ENCODE peak calls at places on chromosomes 13 and 19, in six cellular contexts. L is Peyer's patch; M is natural killer cell; W is gastrocnemius medialis; Q is CD4-positive, alpha-beta T cell; Y is esophagus muscularis mucosa. D is an unnamed sample.

GRCh38 chr13:52159159-52159982 is at the start of gene NEK3:
- DNase-seq in L (peak), M (peak), W (peak), Q (peak), Y (peak), D (peak)

GRCh38 chr19:9828551-9829063 is 889 bp downstream of the UBL5 start:
- DNase-seq in L (no peak), M (no peak), W (no peak), Q (no peak), Y (no peak), D (no peak)

GRCh38 chr13:99614465-99614885 is 113.2 kb downstream of the TM9SF2 start:
- DNase-seq in L (peak), M (no peak), W (no peak), Q (peak), Y (no peak), D (no peak)

GRCh38 chr19:18603255-18603957 is 3.2 kb downstream of the CRLF1 start:
- DNase-seq in L (no peak), M (no peak), W (no peak), Q (no peak), Y (no peak), D (no peak)

GRCh38 chr13:114130708-114131580 is 1.5 kb downstream of the RASA3 start:
- DNase-seq in L (peak), M (peak), W (peak), Q (peak), Y (no peak), D (no peak)

GRCh38 chr19:4208385-4209094 is 20.8 kb upstream of the EBI3 start:
- DNase-seq in L (no peak), M (no peak), W (no peak), Q (no peak), Y (no peak), D (no peak)

GRCh38 chr19:6074709-6075403 is 35.4 kb downstream of the RFX2 start:
- DNase-seq in L (no peak), M (no peak), W (no peak), Q (no peak), Y (peak), D (peak)

GRCh38 chr19:27654266-27654990 is 1558.5 kb downstream of the UQCRFS1 start:
- DNase-seq in L (no peak), M (no peak), W (no peak), Q (no peak), Y (peak), D (peak)

GRCh38 chr19:58304255-58304654 is 922 bp upstream of the ERVK3-1 start:
- DNase-seq in L (no peak), M (no peak), W (no peak), Q (no peak), Y (no peak), D (no peak)

GRCh38 chr13:94825507-94825906 is 113.2 kb upstream of the SOX21 start:
- DNase-seq in L (no peak), M (no peak), W (peak), Q (no peak), Y (no peak), D (no peak)

GRCh38 chr13:83153833-83154232 is 728.4 kb downstream of the SLITRK1 start:
- DNase-seq in L (no peak), M (no peak), W (no peak), Q (no peak), Y (no peak), D (no peak)

GRCh38 chr19:53977429-53977990 is 13.9 kb upstream of the CACNG6 start:
- DNase-seq in L (peak), M (peak), W (peak), Q (peak), Y (no peak), D (no peak)

GRCh38 chr19:18269336-18269735 is 4.9 kb downstream of the IQCN start:
- DNase-seq in L (no peak), M (no peak), W (no peak), Q (no peak), Y (no peak), D (no peak)

GRCh38 chr13:59478908-59479307 is 684.8 kb downstream of the DIAPH3 start:
- DNase-seq in L (no peak), M (no peak), W (no peak), Q (no peak), Y (no peak), D (no peak)

GRCh38 chr19:47752440-47753211 is 7.3 kb downstream of the NOP53 start:
- DNase-seq in L (no peak), M (no peak), W (no peak), Q (no peak), Y (no peak), D (no peak)

GRCh38 chr19:57583521-57584416 is at the start of gene ZIK1:
- DNase-seq in L (peak), M (peak), W (peak), Q (peak), Y (peak), D (peak)

GRCh38 chr19:28498404-28498976 is 714.5 kb downstream of the UQCRFS1 start:
- DNase-seq in L (no peak), M (no peak), W (no peak), Q (no peak), Y (no peak), D (no peak)

GRCh38 chr13:99276706-99277105 is 18.5 kb upstream of the GPR18 start:
- DNase-seq in L (no peak), M (no peak), W (no peak), Q (no peak), Y (no peak), D (no peak)

GRCh38 chr19:28456708-28457320 is 756.1 kb downstream of the UQCRFS1 start:
- DNase-seq in L (no peak), M (no peak), W (no peak), Q (no peak), Y (no peak), D (no peak)

GRCh38 chr13:109764474-109765292 is 21.7 kb downstream of the IRS2 start:
- DNase-seq in L (no peak), M (no peak), W (peak), Q (no peak), Y (peak), D (no peak)

GRCh38 chr19:10339380-10339960 is at the start of gene ICAM3:
- DNase-seq in L (peak), M (peak), W (no peak), Q (peak), Y (no peak), D (no peak)

GRCh38 chr13:42654212-42654611 is 80.3 kb downstream of the TNFSF11 start:
- DNase-seq in L (no peak), M (no peak), W (no peak), Q (no peak), Y (no peak), D (no peak)

GRCh38 chr13:34358811-34359513 is 541.0 kb downstream of the RFC3 start:
- DNase-seq in L (no peak), M (no peak), W (no peak), Q (no peak), Y (peak), D (no peak)

GRCh38 chr13:38866649-38867048 is 124.0 kb downstream of the STOML3 start:
- DNase-seq in L (no peak), M (no peak), W (no peak), Q (no peak), Y (no peak), D (no peak)

GRCh38 chr19:6056801-6057650 is 53.3 kb downstream of the RFX2 start:
- DNase-seq in L (no peak), M (peak), W (peak), Q (no peak), Y (peak), D (peak)

GRCh38 chr13:65744761-65745160 is 1485.4 kb downstream of the PCDH9 start:
- DNase-seq in L (no peak), M (no peak), W (no peak), Q (no peak), Y (no peak), D (no peak)

GRCh38 chr13:46899801-46900200 is 2.9 kb upstream of the HTR2A start:
- DNase-seq in L (no peak), M (no peak), W (no peak), Q (no peak), Y (no peak), D (no peak)

GRCh38 chr19:11444059-11444458 is 8.6 kb downstream of the PRKCSH start:
- DNase-seq in L (no peak), M (no peak), W (no peak), Q (no peak), Y (no peak), D (no peak)

GRCh38 chr19:48698046-48698445 is 2.3 kb downstream of the FUT2 start:
- DNase-seq in L (no peak), M (no peak), W (no peak), Q (no peak), Y (no peak), D (no peak)

GRCh38 chr19:7382694-7383093 is 34.0 kb downstream of the ARHGEF18 start:
- DNase-seq in L (no peak), M (no peak), W (no peak), Q (no peak), Y (no peak), D (no peak)

DNA sequence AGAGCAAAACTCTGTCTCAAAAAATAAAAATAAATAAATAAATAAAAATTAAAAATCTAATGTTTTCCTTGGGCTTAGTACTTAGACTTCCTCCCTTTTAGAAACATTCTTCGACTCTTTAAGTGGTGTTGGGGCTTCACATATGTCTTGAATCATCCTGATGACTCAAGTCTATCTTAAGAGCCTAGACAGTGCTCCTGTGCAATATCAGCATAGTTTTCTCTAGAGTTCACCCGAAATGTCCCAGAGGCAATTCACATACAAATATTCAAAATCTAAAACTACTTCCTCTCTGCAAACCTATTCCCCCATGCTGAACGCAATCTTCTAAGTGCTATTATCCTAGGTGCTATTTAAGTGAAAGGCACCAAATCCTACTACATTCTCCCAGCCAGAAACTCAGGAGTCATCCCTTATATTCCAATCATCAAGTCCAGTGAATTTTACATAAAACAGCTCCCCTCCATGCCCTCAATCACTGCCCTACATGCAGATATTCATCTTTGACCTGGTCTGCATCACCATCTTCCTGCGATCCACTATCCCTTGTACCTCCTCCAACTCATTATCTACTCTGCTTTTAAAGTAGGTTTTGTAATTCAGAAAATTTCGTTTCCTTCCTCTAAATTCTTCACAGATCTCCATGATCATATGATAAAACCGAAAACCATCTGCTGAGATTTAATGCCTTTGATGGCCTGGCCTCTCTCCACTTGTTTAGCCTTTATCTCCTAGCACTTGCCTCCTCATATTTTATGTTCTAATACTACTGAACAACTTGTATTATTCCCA is 102.7 kb downstream of the ELF1 start:
- DNase-seq in L (no peak), M (no peak), W (no peak), Q (no peak), Y (no peak), D (no peak)
- TF ChIP-seq CTCF in L (no peak), M (no peak), W (no peak), Q (no peak), Y (no peak), D (no peak)

GRCh38 chr19:12733369-12733896 is 1.1 kb downstream of the TRIR start:
- DNase-seq in L (peak), M (no peak), W (no peak), Q (no peak), Y (no peak), D (no peak)
- TF ChIP-seq CTCF in L (no peak), M (peak), W (no peak), Q (no peak), Y (no peak), D (peak)

GRCh38 chr13:26074706-26075105 is 22.9 kb upstream of the SHISA2 start:
- DNase-seq in L (no peak), M (no peak), W (no peak), Q (no peak), Y (peak), D (no peak)

DNA sequence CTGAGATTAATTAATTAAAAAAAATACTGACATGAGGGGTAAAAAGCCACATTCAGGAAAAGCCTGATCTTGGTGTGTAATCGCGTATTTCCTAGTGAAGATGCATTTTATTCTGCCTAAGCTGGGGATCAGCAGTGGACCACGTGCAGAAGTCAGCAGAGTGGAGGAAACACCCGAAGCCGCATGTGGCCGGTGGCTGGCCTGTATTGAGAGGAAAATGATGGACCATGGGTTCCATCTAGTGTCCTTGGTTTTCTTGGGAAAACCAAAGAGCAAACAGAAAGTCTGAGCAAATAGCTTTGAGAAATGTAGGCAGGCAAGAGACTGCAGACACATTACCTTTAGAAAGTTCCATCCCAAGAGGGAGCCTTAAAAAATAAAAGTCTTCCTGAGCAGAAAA is 23.7 kb upstream of the SHISA2 start:
- DNase-seq in L (no peak), M (no peak), W (no peak), Q (no peak), Y (no peak), D (no peak)
- TF ChIP-seq CTCF in L (no peak), M (no peak), W (no peak), Q (no peak), Y (no peak), D (peak)

GRCh38 chr19:2854849-2855248 is 12.3 kb upstream of the ZNF556 start:
- DNase-seq in L (no peak), M (no peak), W (no peak), Q (no peak), Y (no peak), D (no peak)

GRCh38 chr19:2853015-2853606 is 11.8 kb downstream of the ZNF555 start:
- DNase-seq in L (no peak), M (no peak), W (no peak), Q (no peak), Y (no peak), D (no peak)

GRCh38 chr19:2863818-2864217 is 3.3 kb upstream of the ZNF556 start:
- DNase-seq in L (no peak), M (no peak), W (no peak), Q (no peak), Y (no peak), D (no peak)

GRCh38 chr19:2856457-2857055 is 10.6 kb upstream of the ZNF556 start:
- DNase-seq in L (no peak), M (no peak), W (no peak), Q (no peak), Y (no peak), D (no peak)

GRCh38 chr19:2858864-2859263 is 8.3 kb upstream of the ZNF556 start:
- DNase-seq in L (no peak), M (no peak), W (no peak), Q (no peak), Y (no peak), D (no peak)
- TF ChIP-seq CTCF in L (no peak), M (no peak), W (no peak), Q (no peak), Y (no peak), D (no peak)

DNA sequence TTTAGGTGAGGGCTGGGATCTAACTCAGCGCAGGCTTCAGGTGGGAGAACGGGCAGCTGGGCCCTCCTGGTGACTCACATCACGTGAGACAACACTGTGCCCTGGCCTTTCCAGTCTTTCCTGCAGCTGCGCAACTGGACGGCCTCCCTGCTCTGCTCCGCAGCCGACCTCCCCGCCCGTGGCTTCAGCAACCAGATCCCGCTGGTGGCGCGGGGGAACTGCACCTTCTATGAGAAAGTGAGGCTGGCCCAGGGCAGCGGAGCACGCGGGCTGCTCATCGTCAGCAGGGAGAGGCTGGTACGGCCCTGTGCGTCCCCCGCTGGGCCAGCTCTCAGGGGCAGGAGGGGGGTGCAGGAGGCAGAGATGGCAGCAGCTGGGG is 8.8 kb downstream of the SPPL2B start:
- DNase-seq in L (no peak), M (no peak), W (no peak), Q (no peak), Y (no peak), D (no peak)
- TF ChIP-seq CTCF in L (no peak), M (no peak), W (peak), Q (no peak), Y (no peak), D (peak)

GRCh38 chr13:113021391-113021790 is 52.4 kb downstream of the MCF2L start:
- DNase-seq in L (no peak), M (no peak), W (no peak), Q (no peak), Y (no peak), D (no peak)
- TF ChIP-seq CTCF in L (no peak), M (no peak), W (no peak), Q (no peak), Y (no peak), D (no peak)

DNA sequence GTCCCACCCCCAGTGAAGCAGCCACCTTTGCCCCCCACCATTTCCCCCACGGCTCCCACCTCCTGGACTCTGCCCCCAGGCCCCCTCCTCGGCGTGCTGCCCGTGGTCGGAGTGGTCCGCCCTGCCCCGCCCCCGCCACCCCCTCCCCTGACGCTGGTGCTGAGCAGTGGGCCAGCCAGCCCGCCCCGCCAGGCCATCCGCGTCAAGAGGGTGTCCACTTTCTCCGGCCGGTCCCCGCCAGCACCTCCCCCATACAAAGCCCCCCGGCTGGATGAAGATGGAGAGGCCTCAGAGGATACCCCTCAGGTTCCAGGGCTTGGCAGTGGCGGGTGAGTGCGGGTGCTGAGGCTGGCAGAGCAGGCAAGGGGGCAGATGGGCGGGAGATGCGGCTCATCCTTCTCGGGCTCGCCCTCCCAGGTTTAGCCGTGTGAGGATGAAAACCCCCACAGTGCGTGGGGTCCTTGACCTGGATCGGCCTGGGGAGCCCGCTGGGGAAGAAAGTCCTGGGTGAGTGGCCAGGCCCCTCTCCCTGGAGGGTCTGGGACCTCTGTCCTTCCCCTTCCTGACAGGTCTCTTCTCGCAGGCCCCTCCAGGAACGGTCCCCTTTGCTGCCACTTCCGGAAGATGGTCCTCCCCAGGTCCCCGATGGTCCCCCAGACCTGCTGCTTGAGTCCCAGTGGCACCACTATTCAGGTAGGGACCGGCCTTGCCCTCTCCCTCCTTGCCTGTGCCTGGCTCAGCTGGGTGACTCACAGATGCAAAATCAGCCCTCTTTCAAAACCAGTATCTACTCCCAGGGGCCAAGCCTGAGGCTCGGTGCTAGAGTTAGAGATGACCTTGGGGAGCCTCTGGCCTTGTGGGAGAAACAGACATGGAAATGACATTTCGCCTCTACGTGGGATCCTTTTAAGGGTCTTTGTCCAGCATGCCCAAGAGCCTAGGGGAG is 8.8 kb downstream of the IGFLR1 start:
- DNase-seq in L (no peak), M (no peak), W (no peak), Q (no peak), Y (no peak), D (no peak)
- TF ChIP-seq CTCF in L (no peak), M (no peak), W (no peak), Q (no peak), Y (no peak), D (no peak)

DNA sequence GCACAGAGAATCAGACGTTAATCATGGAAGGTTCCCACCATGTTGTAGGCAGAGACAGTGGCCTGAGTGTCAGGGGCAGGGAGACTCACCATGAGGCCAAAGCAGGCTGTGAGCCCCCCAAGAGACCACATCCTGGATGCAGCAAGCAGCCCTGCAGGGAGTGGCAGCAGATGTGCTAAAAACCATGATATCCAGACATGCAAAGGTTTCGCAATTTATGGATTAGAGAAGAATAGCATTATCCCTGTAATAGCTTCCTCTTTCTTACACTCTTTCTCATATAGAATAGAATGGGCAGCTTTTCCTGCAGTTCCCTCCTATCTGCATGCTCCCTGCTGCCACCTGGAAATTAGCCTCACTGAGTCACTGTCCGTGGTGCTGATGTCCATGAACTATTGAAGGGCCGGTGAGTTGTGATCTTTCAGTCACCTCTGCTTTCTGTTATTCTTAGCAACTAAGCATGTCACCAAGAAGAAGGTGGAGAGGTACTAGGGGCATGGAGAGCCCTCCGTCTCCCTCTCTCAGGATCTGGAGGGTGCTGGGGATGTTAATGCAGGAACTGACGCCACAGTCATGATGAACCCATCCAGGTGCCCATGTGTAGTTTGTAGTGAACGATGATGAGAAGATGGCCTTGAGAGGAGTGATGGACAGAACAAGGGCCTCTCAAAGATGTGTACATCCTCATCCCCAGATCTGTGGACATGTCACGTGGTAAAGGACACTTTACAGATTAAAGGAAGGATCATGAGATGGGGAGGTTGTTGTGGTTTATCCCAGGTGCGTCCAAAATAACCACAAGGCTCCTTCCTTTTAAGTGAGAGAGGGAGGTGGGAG is 9.9 kb downstream of the CEACAM4 start:
- DNase-seq in L (no peak), M (no peak), W (no peak), Q (no peak), Y (no peak), D (no peak)
- TF ChIP-seq CTCF in L (no peak), M (no peak), W (no peak), Q (no peak), Y (no peak), D (no peak)

GRCh38 chr19:40449506-40449905 is 5.4 kb upstream of the SERTAD3 start:
- DNase-seq in L (no peak), M (no peak), W (no peak), Q (no peak), Y (no peak), D (no peak)
- TF ChIP-seq CTCF in L (no peak), M (no peak), W (no peak), Q (no peak), Y (no peak), D (no peak)